ENCODE peak calls at places on chromosomes 1 and 21, in four cellular contexts. J is endothelial cell of umbilical vein, A is hepatocyte, S is OCI-LY7. Q is an unnamed sample.

GRCh38 chr1:96557336-96557735 is 164.2 kb upstream of the PTBP2 start:
- DNase-seq in J (no peak), A (no peak), S (no peak), Q (no peak)

GRCh38 chr1:185155600-185156320 is 993 bp downstream of the TRMT1L start:
- DNase-seq in J (no peak), S (peak; percentile 16), A (peak; percentile 16), Q (peak; percentile 39)

GRCh38 chr1:152002960-152003359 is 9.3 kb upstream of the S100A10 start:
- DNase-seq in A (no peak), J (no peak), S (no peak), Q (no peak)

GRCh38 chr1:150178543-150178942 is 28.8 kb downstream of the PLEKHO1 start:
- DNase-seq in S (no peak), J (no peak), A (no peak), Q (no peak)

GRCh38 chr1:201731142-201731541 is 97.8 kb upstream of the IPO9 start:
- DNase-seq in S (no peak), J (no peak), A (no peak), Q (no peak)

GRCh38 chr21:36184561-36184960 is 27.9 kb downstream of the DOP1B start:
- DNase-seq in A (no peak), S (no peak), J (no peak), Q (no peak)

GRCh38 chr1:106571109-106571508 is 485.4 kb upstream of the PRMT6 start:
- DNase-seq in J (no peak), A (no peak), S (no peak), Q (peak; percentile 24)

GRCh38 chr1:46532498-46533178 is 18.8 kb downstream of the KNCN start:
- DNase-seq in A (peak; percentile 82), J (peak; percentile 37), S (peak; percentile 15), Q (no peak)

GRCh38 chr1:97337250-97338030 is 583.4 kb downstream of the DPYD start:
- DNase-seq in A (no peak), J (peak; percentile 12), S (no peak), Q (peak; percentile 55)

GRCh38 chr1:239987103-239987745 is 104.5 kb upstream of the FMN2 start:
- DNase-seq in J (peak; percentile 24), S (peak; percentile 35), A (peak; percentile 72), Q (peak; percentile 26)

GRCh38 chr1:1630191-1630964 is 1.6 kb upstream of the MMP23B start:
- DNase-seq in A (peak; percentile 81), J (peak; percentile 49), S (peak; percentile 96), Q (peak; percentile 49)

GRCh38 chr1:25610822-25611630 is 5.6 kb upstream of the MAN1C1 start:
- DNase-seq in A (no peak), S (peak; percentile 54), J (no peak), Q (no peak)

GRCh38 chr1:1206376-1207253 is at the start of gene TNFRSF18:
- DNase-seq in J (no peak), A (no peak), S (no peak), Q (no peak)

GRCh38 chr1:65625528-65625927 is 167.2 kb upstream of the PDE4B start:
- DNase-seq in S (no peak), A (no peak), J (no peak), Q (no peak)

GRCh38 chr1:80365634-80366033 is 1359.1 kb upstream of the ADGRL4 start:
- DNase-seq in S (no peak), J (no peak), A (no peak), Q (no peak)

GRCh38 chr1:93607814-93608187 is 73.8 kb downstream of the BCAR3 start:
- DNase-seq in J (no peak), S (no peak), A (no peak), Q (peak; percentile 69)

GRCh38 chr1:178238722-178239510 is 145.0 kb downstream of the RASAL2 start:
- DNase-seq in J (peak; percentile 72), A (peak; percentile 47), S (no peak), Q (peak; percentile 100)

GRCh38 chr1:19676438-19676922 is 11.8 kb downstream of the HTR6 start:
- DNase-seq in J (peak; percentile 37), S (no peak), A (peak; percentile 87), Q (peak; percentile 49)

GRCh38 chr1:216820345-216820744 is 97.1 kb upstream of the ESRRG start:
- DNase-seq in A (no peak), S (no peak), J (no peak), Q (no peak)

GRCh38 chr1:172638885-172639831 is 19.7 kb upstream of the FASLG start:
- DNase-seq in A (no peak), S (no peak), J (no peak), Q (peak; percentile 99)

GRCh38 chr1:164577291-164577690 is 18.3 kb downstream of the PBX1 start:
- DNase-seq in S (no peak), A (no peak), J (no peak), Q (no peak)

GRCh38 chr1:117015701-117016100 is 14.1 kb downstream of the CD101 start:
- DNase-seq in S (no peak), A (no peak), J (no peak), Q (no peak)

GRCh38 chr1:204080163-204080903 is 7.4 kb downstream of the SOX13 start:
- DNase-seq in S (no peak), J (no peak), A (peak; percentile 95), Q (peak; percentile 91)

GRCh38 chr1:242081446-242081845 is 82.5 kb upstream of the MAP1LC3C start:
- DNase-seq in J (no peak), A (no peak), S (no peak), Q (no peak)

GRCh38 chr1:221897312-221897711 is 155.4 kb upstream of the DUSP10 start:
- DNase-seq in A (no peak), J (no peak), S (no peak), Q (peak; percentile 30)

GRCh38 chr1:219990782-219991510 is 55.4 kb downstream of the EPRS1 start:
- DNase-seq in J (peak; percentile 58), A (peak; percentile 57), S (peak; percentile 51), Q (peak; percentile 43)

GRCh38 chr1:219991511-219991810 is 54.8 kb downstream of the EPRS1 start:
- DNase-seq in A (no peak), S (no peak), J (no peak), Q (no peak)

GRCh38 chr1:219988818-219989217 is 57.5 kb downstream of the EPRS1 start:
- DNase-seq in J (no peak), S (no peak), A (no peak), Q (no peak)

GRCh38 chr1:219988387-219988786 is 57.9 kb downstream of the EPRS1 start:
- DNase-seq in S (no peak), A (no peak), J (no peak), Q (no peak)

GRCh38 chr1:219993554-219994433 is 52.5 kb downstream of the EPRS1 start:
- DNase-seq in J (no peak), S (no peak), A (no peak), Q (no peak)
- H3K36me3 ChIP-seq in J (peaks cover 2% of the 10 kb centered on the region), S (peaks cover 91% of the 10 kb centered on the region), A (no peaks in the 10 kb centered on the region), Q (peaks cover 6% of the 10 kb centered on the region)

GRCh38 chr1:36825226-36825625 is 209.1 kb downstream of the GRIK3 start:
- DNase-seq in S (no peak), A (no peak), J (no peak), Q (no peak)
- TF ChIP-seq CTCF in S (no peak), A (no peak), J (no peak), Q (no peak)

GRCh38 chr1:70915258-70915657 is 132.4 kb downstream of the PTGER3 start:
- DNase-seq in S (no peak), J (no peak), A (no peak), Q (no peak)
- H3K4me3 ChIP-seq in S (no peak overlapping the region), J (no peak overlapping the region), A (no peak overlapping the region), Q (no peak overlapping the region)

DNA sequence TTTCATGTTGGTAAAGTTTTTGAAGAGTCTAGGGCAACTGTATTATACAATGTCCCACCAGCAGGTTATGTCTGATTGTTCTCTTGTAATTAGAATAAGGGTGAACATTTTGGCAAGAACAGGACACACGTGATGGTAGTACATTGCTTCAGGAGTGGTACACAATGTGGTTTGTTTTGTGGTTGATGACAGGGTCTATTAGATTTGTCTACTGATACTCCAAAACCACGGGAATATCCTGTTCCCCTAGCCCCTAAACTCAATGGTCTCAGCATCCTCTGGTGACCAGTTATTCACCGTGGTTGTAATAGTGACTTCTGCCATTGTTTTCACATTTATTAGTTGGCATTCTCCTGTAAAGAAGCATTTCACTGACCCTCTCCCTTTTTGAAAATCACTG is 22.1 kb upstream of the ACTA1 start:
- DNase-seq in S (no peak), A (no peak), J (no peak), Q (peak; percentile 6)
- H3K36me3 ChIP-seq in S (peaks cover 91% of the 10 kb centered on the region), A (no peaks in the 10 kb centered on the region), J (peaks cover 13% of the 10 kb centered on the region), Q (peaks cover 3% of the 10 kb centered on the region)

GRCh38 chr1:21655748-21656147 is 13.4 kb downstream of the RAP1GAP start:
- DNase-seq in A (no peak), S (no peak), J (no peak), Q (peak; percentile 71)
- TF ChIP-seq CTCF in A (no peak), S (peak; percentile 17), J (peak; percentile 9), Q (peak; percentile 39)

GRCh38 chr1:26822737-26823395 is 3.6 kb upstream of the ZDHHC18 start:
- DNase-seq in J (no peak), S (peak; percentile 22), A (no peak), Q (no peak)

GRCh38 chr1:26814893-26815292 is 11.6 kb upstream of the ZDHHC18 start:
- DNase-seq in A (no peak), S (no peak), J (no peak), Q (no peak)

GRCh38 chr1:26824735-26825134 is 1.8 kb upstream of the ZDHHC18 start:
- DNase-seq in A (no peak), S (no peak), J (no peak), Q (peak; percentile 52)

GRCh38 chr1:26826261-26827201 is at the start of gene ZDHHC18:
- DNase-seq in A (peak; percentile 90), J (peak; percentile 49), S (peak; percentile 78), Q (no peak)

DNA sequence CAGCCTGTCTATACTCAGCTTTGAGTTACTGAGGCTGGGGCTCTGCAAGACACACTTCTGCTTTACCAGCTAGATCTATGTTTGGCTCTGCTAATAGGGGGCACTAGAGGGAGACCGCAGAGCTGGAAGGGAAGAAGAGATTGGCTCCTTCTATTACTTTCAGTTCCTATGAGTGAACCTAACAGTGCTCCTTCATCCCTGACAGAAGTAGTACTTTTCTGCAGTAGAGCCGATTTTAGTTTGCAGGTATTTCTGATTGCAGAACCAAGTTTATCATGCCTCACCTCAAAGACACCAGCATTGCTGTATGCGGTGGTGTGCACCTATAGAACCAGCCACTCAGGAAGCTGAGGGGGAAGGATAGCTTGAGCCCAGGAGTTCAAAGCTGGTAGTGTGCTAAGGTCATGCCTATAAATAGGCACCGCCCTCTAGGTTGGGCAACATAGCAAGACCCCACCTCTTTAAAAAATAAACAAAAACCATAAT is 5.7 kb upstream of the ZDHHC18 start:
- DNase-seq in J (no peak), A (no peak), S (peak; percentile 89), Q (no peak)
- H3K4me3 ChIP-seq in J (no peak overlapping the region), A (no peak overlapping the region), S (peak overlapping the region; percentile 20), Q (no peak overlapping the region)